ENCODE peak calls at places on chromosomes 7 and 10, in six cellular contexts. One of them, this sample, is unnamed. For H3K9me3, the result is how much of the 10 kb centered on the place peaks cover.

GRCh38 chr7:41391818-41392217 is 311.1 kb downstream of the INHBA start:
- DNase-seq in prostate gland: no peak
- DNase-seq in H9: peak
- DNase-seq in endodermal cell: no peak
- DNase-seq in CD4-positive, alpha-beta T cell: no peak
- DNase-seq in SK-N-SH: no peak
- DNase-seq in this sample: no peak

GRCh38 chr10:131676971-131677421 is 223.8 kb upstream of the PPP2R2D start:
- DNase-seq in SK-N-SH: no peak
- DNase-seq in prostate gland: no peak
- DNase-seq in endodermal cell: peak
- DNase-seq in H9: peak
- DNase-seq in CD4-positive, alpha-beta T cell: no peak
- DNase-seq in this sample: no peak

GRCh38 chr7:94957041-94957440 is 49.6 kb downstream of the PPP1R9A start:
- DNase-seq in H9: no peak
- DNase-seq in SK-N-SH: no peak
- DNase-seq in endodermal cell: no peak
- DNase-seq in CD4-positive, alpha-beta T cell: no peak
- DNase-seq in prostate gland: no peak
- DNase-seq in this sample: no peak

GRCh38 chr7:122886357-122887081 is at the start of gene CADPS2:
- DNase-seq in CD4-positive, alpha-beta T cell: no peak
- DNase-seq in H9: peak
- DNase-seq in SK-N-SH: peak
- DNase-seq in endodermal cell: peak
- DNase-seq in prostate gland: peak
- DNase-seq in this sample: peak

GRCh38 chr10:35822316-35822715 is 180.2 kb upstream of the FZD8 start:
- DNase-seq in prostate gland: peak
- DNase-seq in SK-N-SH: no peak
- DNase-seq in CD4-positive, alpha-beta T cell: no peak
- DNase-seq in H9: peak
- DNase-seq in endodermal cell: peak
- DNase-seq in this sample: peak

GRCh38 chr7:98276241-98276761 is 5.2 kb upstream of the BRI3 start:
- DNase-seq in prostate gland: peak
- DNase-seq in CD4-positive, alpha-beta T cell: no peak
- DNase-seq in endodermal cell: no peak
- DNase-seq in SK-N-SH: no peak
- DNase-seq in H9: no peak
- DNase-seq in this sample: no peak

GRCh38 chr10:132036153-132036886 is 29.4 kb upstream of the JAKMIP3 start:
- DNase-seq in CD4-positive, alpha-beta T cell: no peak
- DNase-seq in H9: peak
- DNase-seq in endodermal cell: peak
- DNase-seq in prostate gland: peak
- DNase-seq in SK-N-SH: peak
- DNase-seq in this sample: peak

GRCh38 chr7:56174346-56175085 is 58.3 kb upstream of the NUPR2 start:
- DNase-seq in endodermal cell: no peak
- DNase-seq in CD4-positive, alpha-beta T cell: no peak
- DNase-seq in SK-N-SH: peak
- DNase-seq in H9: no peak
- DNase-seq in prostate gland: no peak
- DNase-seq in this sample: peak

GRCh38 chr7:41696323-41696916 is 6.5 kb downstream of the INHBA start:
- DNase-seq in H9: peak
- DNase-seq in SK-N-SH: peak
- DNase-seq in endodermal cell: peak
- DNase-seq in CD4-positive, alpha-beta T cell: no peak
- DNase-seq in prostate gland: peak
- DNase-seq in this sample: peak

GRCh38 chr7:36686499-36686898 is 37.8 kb downstream of the AOAH start:
- DNase-seq in prostate gland: no peak
- DNase-seq in CD4-positive, alpha-beta T cell: peak
- DNase-seq in endodermal cell: no peak
- DNase-seq in H9: no peak
- DNase-seq in SK-N-SH: no peak
- DNase-seq in this sample: peak

GRCh38 chr10:96044686-96045085 is 1.3 kb downstream of the CCNJ start:
- DNase-seq in CD4-positive, alpha-beta T cell: no peak
- DNase-seq in prostate gland: no peak
- DNase-seq in H9: no peak
- DNase-seq in SK-N-SH: no peak
- DNase-seq in endodermal cell: no peak
- DNase-seq in this sample: no peak

GRCh38 chr7:116527521-116527920 is 2.7 kb downstream of the CAV1 start:
- DNase-seq in prostate gland: no peak
- DNase-seq in endodermal cell: no peak
- DNase-seq in CD4-positive, alpha-beta T cell: no peak
- DNase-seq in SK-N-SH: no peak
- DNase-seq in H9: no peak
- DNase-seq in this sample: no peak

GRCh38 chr7:94643771-94644545 is 12.0 kb downstream of the SGCE start:
- DNase-seq in H9: no peak
- DNase-seq in CD4-positive, alpha-beta T cell: no peak
- DNase-seq in endodermal cell: no peak
- DNase-seq in SK-N-SH: no peak
- DNase-seq in prostate gland: no peak
- DNase-seq in this sample: no peak

GRCh38 chr7:102991540-102992214 is 78.9 kb downstream of the LRRC17 start:
- DNase-seq in prostate gland: peak
- DNase-seq in endodermal cell: no peak
- DNase-seq in H9: no peak
- DNase-seq in CD4-positive, alpha-beta T cell: no peak
- DNase-seq in SK-N-SH: peak
- DNase-seq in this sample: no peak

GRCh38 chr10:103739039-103739764 is 116.2 kb downstream of the SH3PXD2A start:
- DNase-seq in endodermal cell: peak
- DNase-seq in CD4-positive, alpha-beta T cell: no peak
- DNase-seq in H9: no peak
- DNase-seq in SK-N-SH: no peak
- DNase-seq in prostate gland: peak
- DNase-seq in this sample: no peak

GRCh38 chr7:158006841-158007696 is 580.6 kb downstream of the PTPRN2 start:
- DNase-seq in prostate gland: no peak
- DNase-seq in endodermal cell: no peak
- DNase-seq in CD4-positive, alpha-beta T cell: no peak
- DNase-seq in SK-N-SH: no peak
- DNase-seq in H9: no peak
- DNase-seq in this sample: no peak

GRCh38 chr7:157568785-157569584 is 232.2 kb downstream of the DNAJB6 start:
- DNase-seq in prostate gland: peak
- DNase-seq in SK-N-SH: peak
- DNase-seq in endodermal cell: peak
- DNase-seq in H9: peak
- DNase-seq in CD4-positive, alpha-beta T cell: peak
- DNase-seq in this sample: peak

GRCh38 chr10:58514102-58514472 is 1.4 kb downstream of the BICC1 start:
- DNase-seq in H9: no peak
- DNase-seq in SK-N-SH: no peak
- DNase-seq in endodermal cell: no peak
- DNase-seq in CD4-positive, alpha-beta T cell: no peak
- DNase-seq in prostate gland: no peak
- DNase-seq in this sample: no peak

GRCh38 chr10:124721295-124722052 is 22.7 kb downstream of the FAM53B start:
- DNase-seq in SK-N-SH: no peak
- DNase-seq in H9: no peak
- DNase-seq in prostate gland: peak
- DNase-seq in CD4-positive, alpha-beta T cell: no peak
- DNase-seq in endodermal cell: no peak
- DNase-seq in this sample: peak

GRCh38 chr7:156090988-156091387 is 278.7 kb upstream of the SHH start:
- DNase-seq in H9: no peak
- DNase-seq in CD4-positive, alpha-beta T cell: no peak
- DNase-seq in SK-N-SH: no peak
- DNase-seq in prostate gland: no peak
- DNase-seq in endodermal cell: no peak
- DNase-seq in this sample: no peak

GRCh38 chr7:156089222-156089621 is 277.0 kb upstream of the SHH start:
- DNase-seq in CD4-positive, alpha-beta T cell: no peak
- DNase-seq in endodermal cell: no peak
- DNase-seq in prostate gland: no peak
- DNase-seq in H9: no peak
- DNase-seq in SK-N-SH: no peak
- DNase-seq in this sample: no peak

GRCh38 chr7:156094350-156095146 is 282.3 kb upstream of the SHH start:
- DNase-seq in SK-N-SH: no peak
- DNase-seq in prostate gland: no peak
- DNase-seq in H9: no peak
- DNase-seq in endodermal cell: peak
- DNase-seq in CD4-positive, alpha-beta T cell: no peak
- DNase-seq in this sample: no peak

GRCh38 chr7:156091515-156092080 is 279.3 kb upstream of the SHH start:
- DNase-seq in SK-N-SH: no peak
- DNase-seq in endodermal cell: no peak
- DNase-seq in CD4-positive, alpha-beta T cell: no peak
- DNase-seq in H9: no peak
- DNase-seq in prostate gland: no peak
- DNase-seq in this sample: no peak

DNA sequence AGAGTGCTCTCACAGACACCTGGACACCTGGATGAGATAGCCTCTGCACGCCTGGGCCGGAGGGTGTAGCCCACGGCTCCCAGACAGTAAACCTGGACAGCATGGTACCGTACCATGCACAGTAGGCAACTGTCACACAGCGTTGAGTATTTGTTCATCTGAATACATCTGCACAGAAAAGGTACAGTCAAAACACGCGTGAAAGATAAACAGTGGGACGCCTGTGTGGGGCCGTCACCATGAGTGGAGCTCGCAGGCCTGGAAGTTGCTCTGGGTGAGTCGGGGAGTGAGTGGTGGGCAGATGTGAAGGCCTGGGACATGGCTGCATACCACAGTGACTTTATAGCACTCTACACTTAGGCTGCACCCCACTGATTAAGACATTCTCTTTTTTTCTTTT is 280.0 kb upstream of the SHH start:
- DNase-seq in endodermal cell: no peak
- DNase-seq in prostate gland: no peak
- DNase-seq in CD4-positive, alpha-beta T cell: no peak
- DNase-seq in H9: no peak
- DNase-seq in SK-N-SH: no peak
- DNase-seq in this sample: no peak
- H3K9me3 ChIP-seq in endodermal cell: under half
- H3K9me3 ChIP-seq in prostate gland: under half
- H3K9me3 ChIP-seq in CD4-positive, alpha-beta T cell: under half
- H3K9me3 ChIP-seq in H9: under half
- H3K9me3 ChIP-seq in SK-N-SH: under half
- H3K9me3 ChIP-seq in this sample: under half

GRCh38 chr10:133616371-133617130 is 10.0 kb downstream of the FRG2B start:
- DNase-seq in CD4-positive, alpha-beta T cell: no peak
- DNase-seq in SK-N-SH: no peak
- DNase-seq in H9: no peak
- DNase-seq in endodermal cell: no peak
- DNase-seq in prostate gland: no peak
- DNase-seq in this sample: peak

GRCh38 chr10:133614830-133615580 is 11.6 kb downstream of the FRG2B start:
- DNase-seq in SK-N-SH: no peak
- DNase-seq in CD4-positive, alpha-beta T cell: no peak
- DNase-seq in endodermal cell: no peak
- DNase-seq in prostate gland: no peak
- DNase-seq in H9: no peak
- DNase-seq in this sample: peak

GRCh38 chr10:133617196-133617595 is 9.4 kb downstream of the FRG2B start:
- DNase-seq in endodermal cell: no peak
- DNase-seq in CD4-positive, alpha-beta T cell: no peak
- DNase-seq in prostate gland: no peak
- DNase-seq in SK-N-SH: no peak
- DNase-seq in H9: no peak
- DNase-seq in this sample: no peak

GRCh38 chr10:133613699-133614098 is 12.9 kb downstream of the FRG2B start:
- DNase-seq in prostate gland: no peak
- DNase-seq in SK-N-SH: no peak
- DNase-seq in CD4-positive, alpha-beta T cell: no peak
- DNase-seq in H9: no peak
- DNase-seq in endodermal cell: no peak
- DNase-seq in this sample: no peak

GRCh38 chr10:133618851-133619250 is 7.7 kb downstream of the FRG2B start:
- DNase-seq in H9: no peak
- DNase-seq in SK-N-SH: no peak
- DNase-seq in endodermal cell: no peak
- DNase-seq in CD4-positive, alpha-beta T cell: no peak
- DNase-seq in prostate gland: no peak
- DNase-seq in this sample: no peak
- H3K9me3 ChIP-seq in H9: half or more
- H3K9me3 ChIP-seq in SK-N-SH: under half
- H3K9me3 ChIP-seq in endodermal cell: half or more
- H3K9me3 ChIP-seq in CD4-positive, alpha-beta T cell: under half
- H3K9me3 ChIP-seq in prostate gland: under half
- H3K9me3 ChIP-seq in this sample: under half

DNA sequence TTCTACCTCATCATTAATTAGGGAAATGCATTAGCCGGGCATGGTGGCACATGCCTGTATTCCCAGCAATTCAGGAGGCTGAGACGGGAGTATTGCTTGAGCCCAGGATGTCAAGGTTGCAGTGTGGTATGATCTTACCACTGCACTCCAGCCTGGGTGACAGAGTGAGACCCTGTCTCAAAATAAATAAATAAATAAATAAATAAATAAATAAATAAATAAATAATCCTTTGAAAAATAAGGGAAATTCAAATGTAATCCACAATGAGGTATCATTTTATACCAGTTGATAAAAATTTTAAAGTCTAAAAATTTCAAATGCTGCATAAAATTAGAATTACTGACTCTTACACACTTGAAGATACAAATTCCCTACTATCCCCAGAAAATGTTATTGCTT is 334.3 kb downstream of the ADK start:
- DNase-seq in SK-N-SH: no peak
- DNase-seq in CD4-positive, alpha-beta T cell: no peak
- DNase-seq in H9: no peak
- DNase-seq in endodermal cell: no peak
- DNase-seq in prostate gland: no peak
- DNase-seq in this sample: no peak
- H3K9me3 ChIP-seq in SK-N-SH: under half
- H3K9me3 ChIP-seq in CD4-positive, alpha-beta T cell: under half
- H3K9me3 ChIP-seq in H9: under half
- H3K9me3 ChIP-seq in endodermal cell: under half
- H3K9me3 ChIP-seq in prostate gland: under half
- H3K9me3 ChIP-seq in this sample: under half

DNA sequence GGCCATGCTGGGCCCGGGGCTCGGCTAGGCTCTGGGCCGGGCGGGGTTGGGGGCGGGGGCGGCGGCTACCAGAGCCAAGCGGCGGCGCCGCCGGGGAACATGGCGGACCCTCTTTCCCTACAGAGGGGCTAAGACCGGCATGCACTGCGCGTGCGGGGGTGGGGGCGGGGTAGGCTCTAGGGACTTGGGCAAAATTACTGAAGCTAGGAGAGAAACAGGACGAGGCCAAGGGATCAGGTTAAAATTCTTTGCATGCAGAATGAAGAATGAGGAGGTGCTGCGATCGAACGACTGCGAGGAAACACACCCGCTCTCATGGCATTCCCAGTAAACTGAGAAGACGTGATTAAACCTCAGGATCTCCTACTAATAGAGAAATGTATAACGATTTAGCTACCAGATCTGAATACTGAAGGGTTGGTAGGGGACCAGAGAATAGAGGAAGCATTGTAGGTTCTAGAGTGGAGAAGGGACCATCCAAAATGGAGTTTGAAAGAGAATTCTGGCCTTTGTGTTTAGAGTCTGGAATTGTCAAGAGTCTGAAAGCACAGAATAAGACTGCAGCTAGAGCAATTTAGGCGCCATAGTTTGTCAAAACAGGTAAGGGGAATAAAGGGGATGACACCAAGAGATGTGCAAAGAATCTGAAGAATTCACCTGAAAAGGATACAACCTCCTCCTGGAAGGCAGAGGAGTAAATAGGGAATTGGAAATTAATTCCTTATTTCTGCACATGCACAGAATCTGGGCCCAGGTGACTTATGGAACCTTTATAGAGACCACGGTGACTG is at the start of gene PPP3CB:
- DNase-seq in endodermal cell: peak
- DNase-seq in CD4-positive, alpha-beta T cell: peak
- DNase-seq in SK-N-SH: peak
- DNase-seq in prostate gland: peak
- DNase-seq in H9: peak
- DNase-seq in this sample: peak
- H3K9me3 ChIP-seq in endodermal cell: under half
- H3K9me3 ChIP-seq in CD4-positive, alpha-beta T cell: under half
- H3K9me3 ChIP-seq in SK-N-SH: under half
- H3K9me3 ChIP-seq in prostate gland: under half
- H3K9me3 ChIP-seq in H9: under half
- H3K9me3 ChIP-seq in this sample: under half